ENCODE peak calls at places on chromosome 6, in seven cellular contexts. One of them, this sample, is unnamed.

GRCh38 chr6:90393232-90393884 is 96.7 kb upstream of the BACH2 start:
- DNase-seq in hepatic stellate cell: peak
- DNase-seq in NCI-H1092: no peak
- DNase-seq in Calu3: peak
- DNase-seq in psoas muscle: peak
- DNase-seq in MV-4-11: peak
- DNase-seq in anterior cingulate cortex: peak
- DNase-seq in this sample: peak

GRCh38 chr6:5172057-5172683 is 87.0 kb downstream of the PPP1R3G start:
- DNase-seq in hepatic stellate cell: no peak
- DNase-seq in NCI-H1092: no peak
- DNase-seq in Calu3: no peak
- DNase-seq in psoas muscle: no peak
- DNase-seq in MV-4-11: no peak
- DNase-seq in anterior cingulate cortex: no peak
- DNase-seq in this sample: no peak

GRCh38 chr6:35181313-35181932 is 32.3 kb upstream of the SCUBE3 start:
- DNase-seq in hepatic stellate cell: peak
- DNase-seq in NCI-H1092: no peak
- DNase-seq in Calu3: no peak
- DNase-seq in psoas muscle: no peak
- DNase-seq in MV-4-11: no peak
- DNase-seq in anterior cingulate cortex: no peak
- DNase-seq in this sample: no peak

GRCh38 chr6:149917679-149918078 is 5.2 kb downstream of the RAET1G start:
- DNase-seq in hepatic stellate cell: no peak
- DNase-seq in NCI-H1092: no peak
- DNase-seq in Calu3: no peak
- DNase-seq in psoas muscle: no peak
- DNase-seq in MV-4-11: no peak
- DNase-seq in anterior cingulate cortex: no peak
- DNase-seq in this sample: no peak

GRCh38 chr6:135867332-135867731 is 15.8 kb downstream of the PDE7B start:
- DNase-seq in hepatic stellate cell: no peak
- DNase-seq in NCI-H1092: no peak
- DNase-seq in Calu3: no peak
- DNase-seq in psoas muscle: no peak
- DNase-seq in MV-4-11: no peak
- DNase-seq in anterior cingulate cortex: no peak
- DNase-seq in this sample: no peak

GRCh38 chr6:37774028-37774680 is 45.4 kb upstream of the ZFAND3 start:
- DNase-seq in hepatic stellate cell: no peak
- DNase-seq in NCI-H1092: no peak
- DNase-seq in Calu3: no peak
- DNase-seq in psoas muscle: no peak
- DNase-seq in MV-4-11: no peak
- DNase-seq in anterior cingulate cortex: no peak
- DNase-seq in this sample: no peak

GRCh38 chr6:104940881-104941693 is 15.8 kb upstream of the LIN28B start:
- DNase-seq in hepatic stellate cell: peak
- DNase-seq in NCI-H1092: no peak
- DNase-seq in Calu3: peak
- DNase-seq in psoas muscle: peak
- DNase-seq in MV-4-11: no peak
- DNase-seq in anterior cingulate cortex: peak
- DNase-seq in this sample: no peak

GRCh38 chr6:137570307-137570832 is 76.2 kb upstream of the OLIG3 start:
- DNase-seq in hepatic stellate cell: no peak
- DNase-seq in NCI-H1092: peak
- DNase-seq in Calu3: no peak
- DNase-seq in psoas muscle: no peak
- DNase-seq in MV-4-11: no peak
- DNase-seq in anterior cingulate cortex: no peak
- DNase-seq in this sample: no peak

GRCh38 chr6:51163843-51164529 is 345.3 kb downstream of the TFAP2B start:
- DNase-seq in hepatic stellate cell: no peak
- DNase-seq in NCI-H1092: no peak
- DNase-seq in Calu3: no peak
- DNase-seq in psoas muscle: no peak
- DNase-seq in MV-4-11: no peak
- DNase-seq in anterior cingulate cortex: no peak
- DNase-seq in this sample: no peak